ENCODE peak calls at places on chromosome 13, in four cellular contexts. N is heart left ventricle, V is breast epithelium, U is suprapubic skin. I is an unnamed sample.

GRCh38 chr13:25375727-25376358 is 4.1 kb downstream of the ATP8A2 start:
- DNase-seq in N (no peak), U (no peak), V (no peak), I (peak; percentile 27)

GRCh38 chr13:57045816-57046691 is 94.7 kb upstream of the PRR20A start:
- DNase-seq in U (no peak), N (no peak), V (no peak), I (no peak)

GRCh38 chr13:99766641-99767045 is 204.9 kb downstream of the ZIC5 start:
- DNase-seq in U (no peak), V (no peak), N (no peak), I (no peak)

GRCh38 chr13:65744761-65745160 is 1485.4 kb downstream of the PCDH9 start:
- DNase-seq in U (no peak), N (no peak), V (no peak), I (no peak)

GRCh38 chr13:35512271-35512920 is 35.9 kb upstream of the MAB21L1 start:
- DNase-seq in V (no peak), N (peak; percentile 24), U (no peak), I (peak; percentile 44)

GRCh38 chr13:78194904-78195639 is 276.4 kb upstream of the EDNRB start:
- DNase-seq in U (no peak), V (no peak), N (no peak), I (no peak)

GRCh38 chr13:99028890-99029289 is 51.0 kb upstream of the DOCK9 start:
- DNase-seq in N (no peak), U (no peak), V (no peak), I (no peak)

GRCh38 chr13:100131863-100132574 is 43.1 kb downstream of the PCCA start:
- DNase-seq in U (no peak), V (no peak), N (no peak), I (no peak)

GRCh38 chr13:50700664-50701266 is 142.7 kb downstream of the DLEU7 start:
- DNase-seq in U (no peak), V (no peak), N (no peak), I (no peak)

GRCh38 chr13:45416521-45417125 is 1.6 kb downstream of the SLC25A30 start:
- DNase-seq in V (no peak), N (no peak), U (no peak), I (no peak)

GRCh38 chr13:73074101-73074500 is 15.3 kb downstream of the KLF5 start:
- DNase-seq in N (no peak), U (no peak), V (no peak), I (no peak)

GRCh38 chr13:30847697-30848307 is 58.3 kb upstream of the MEDAG start:
- DNase-seq in N (no peak), U (no peak), V (no peak), I (peak; percentile 38)

GRCh38 chr13:101919541-101920306 is 467.2 kb downstream of the ITGBL1 start:
- DNase-seq in V (no peak), N (peak; percentile 37), U (no peak), I (no peak)

GRCh38 chr13:47148543-47148942 is 251.7 kb upstream of the HTR2A start:
- DNase-seq in N (no peak), U (no peak), V (no peak), I (no peak)

GRCh38 chr13:66534561-66534960 is 695.6 kb downstream of the PCDH9 start:
- DNase-seq in U (no peak), V (no peak), N (no peak), I (no peak)

GRCh38 chr13:77952737-77953136 is 34.1 kb upstream of the EDNRB start:
- DNase-seq in U (no peak), N (no peak), V (no peak), I (no peak)

GRCh38 chr13:110456550-110456949 is 105.0 kb downstream of the RAB20 start:
- DNase-seq in N (no peak), U (no peak), V (no peak), I (no peak)

GRCh38 chr13:101490400-101491015 is 38.0 kb downstream of the ITGBL1 start:
- DNase-seq in V (no peak), U (no peak), N (no peak), I (no peak)

GRCh38 chr13:101523732-101524131 is 71.3 kb downstream of the ITGBL1 start:
- DNase-seq in N (peak; percentile 22), V (no peak), U (no peak), I (no peak)

GRCh38 chr13:80339578-80339840 is 1.4 kb downstream of the SPRY2 start:
- DNase-seq in V (no peak), N (no peak), U (no peak), I (no peak)

DNA sequence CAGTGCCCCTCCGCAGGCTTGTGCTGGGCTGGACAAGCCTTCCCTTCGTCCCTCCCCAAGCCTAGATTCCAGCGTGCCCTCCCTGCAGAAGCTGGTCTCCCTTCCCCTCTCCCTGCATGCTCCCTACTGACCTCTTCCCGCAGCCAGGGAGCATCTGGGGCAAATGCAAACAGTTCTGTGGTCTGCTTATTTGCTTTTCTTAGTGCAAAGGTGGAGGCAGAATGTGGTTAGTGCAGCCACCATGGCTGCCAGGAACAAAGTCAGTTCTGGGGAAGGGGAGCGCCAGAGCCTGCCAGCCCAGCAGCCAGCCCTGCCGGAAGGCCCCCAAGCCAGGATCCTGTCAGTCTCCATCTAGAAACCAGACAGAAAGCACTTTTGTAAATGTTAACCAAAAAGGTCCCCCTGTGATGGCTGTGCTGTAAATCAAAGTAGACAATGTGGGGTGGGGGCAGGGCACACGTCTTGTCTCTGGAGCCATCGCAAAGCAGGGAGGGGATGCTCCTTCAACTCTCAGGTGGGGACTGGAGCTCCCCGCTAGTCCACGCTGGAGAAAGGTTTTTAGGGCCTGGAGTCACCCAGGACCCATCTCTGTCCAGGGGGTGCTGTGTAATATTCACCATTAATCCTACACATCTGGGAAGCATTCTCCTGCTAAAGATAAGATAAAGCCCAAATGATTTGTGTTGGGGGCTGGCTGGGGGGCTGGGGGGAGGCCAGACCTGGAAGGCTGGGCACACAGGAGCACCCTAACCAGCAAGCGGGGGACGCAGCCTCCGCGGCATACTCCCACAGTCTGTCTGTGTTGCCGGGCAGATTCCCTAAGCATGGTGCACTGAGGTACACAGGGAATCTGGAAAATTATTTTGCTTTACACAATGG is 30.9 kb downstream of the SERP2 start:
- DNase-seq in N (no peak), U (no peak), V (peak; percentile 33), I (no peak)
- TF ChIP-seq POLR2A in N (no peak), U (no peak), V (no peak), I (no peak)

DNA sequence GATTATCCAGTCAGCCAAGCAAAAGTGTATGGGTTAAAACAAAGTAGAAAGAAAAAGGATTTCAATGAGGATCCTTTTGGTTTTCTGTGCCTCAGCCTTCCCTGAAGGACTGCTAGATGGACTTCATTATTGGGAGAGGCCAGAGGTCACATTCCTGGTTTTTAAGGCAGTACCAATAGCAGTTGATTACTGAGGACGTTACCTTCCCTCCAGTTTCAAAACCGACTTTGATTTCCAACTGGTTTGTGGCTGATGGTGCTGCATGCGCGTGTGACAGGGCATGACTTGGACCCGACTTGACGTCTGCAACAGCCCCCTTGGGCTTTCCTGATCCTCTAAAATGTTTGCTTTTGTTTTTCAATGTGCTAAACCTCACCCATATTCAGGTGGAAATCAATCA is 314.3 kb upstream of the ARGLU1 start:
- DNase-seq in U (no peak), N (no peak), V (no peak), I (no peak)
- H3K27ac ChIP-seq in U (no peak overlapping the region), N (peak overlapping the region; percentile 30), V (no peak overlapping the region), I (no peak overlapping the region)

GRCh38 chr13:113776231-113777125 is 17.5 kb downstream of the TMEM255B start:
- DNase-seq in U (no peak), V (no peak), N (no peak), I (no peak)
- H3K4me1 ChIP-seq in U (no peaks in the 10 kb centered on the region), V (no peaks in the 10 kb centered on the region), N (no peaks in the 10 kb centered on the region), I (no peaks in the 10 kb centered on the region)

DNA sequence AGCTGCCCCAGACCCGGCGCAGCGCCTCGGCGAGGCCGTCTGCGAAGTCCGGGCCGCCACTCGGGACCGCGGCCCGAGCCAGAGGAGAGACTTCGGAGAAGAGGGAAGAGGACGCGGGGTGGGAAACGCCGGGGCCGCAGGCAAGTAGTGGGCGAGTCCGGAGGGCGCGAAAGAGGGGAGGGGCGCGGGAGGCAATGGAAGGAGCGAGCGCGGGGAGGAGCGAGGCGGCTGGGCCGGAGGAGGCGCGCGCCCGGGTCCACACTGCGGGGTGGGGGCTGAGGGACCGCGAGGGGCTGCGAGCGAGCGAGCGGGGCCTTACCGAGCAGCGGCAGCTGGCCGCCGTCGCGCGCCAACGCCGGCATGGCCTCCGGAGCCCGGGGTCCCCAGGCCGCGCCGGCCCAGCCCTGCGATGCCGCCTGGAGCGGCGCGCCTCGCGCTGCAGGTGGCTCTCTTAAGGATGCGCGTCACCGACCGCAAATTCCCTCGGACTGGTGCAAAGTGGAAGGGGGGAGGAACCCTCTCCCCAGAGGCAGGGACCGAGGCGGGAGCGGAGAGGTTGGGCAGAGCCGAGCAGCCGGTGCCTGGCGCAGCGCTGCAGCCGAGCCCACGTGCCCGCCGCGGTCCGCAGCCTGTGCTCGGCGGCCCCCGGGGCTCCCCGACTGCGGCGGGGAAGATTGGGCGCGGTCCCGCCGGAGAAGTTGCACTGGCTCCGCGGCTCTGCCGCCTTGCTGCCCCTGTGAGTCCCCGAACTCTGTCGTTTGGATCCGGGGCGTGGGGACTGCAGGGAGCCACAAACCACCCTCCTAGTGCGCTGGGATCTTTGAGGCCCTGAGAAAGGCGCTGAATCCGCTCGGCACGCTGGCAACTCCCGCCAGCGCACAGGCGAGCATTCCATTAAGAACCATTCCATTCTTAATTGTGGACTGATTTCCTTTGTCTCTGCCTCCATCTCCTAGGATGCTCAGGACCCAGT is at the start of gene FLT3:
- DNase-seq in V (no peak), N (peak; percentile 30), U (no peak), I (peak; percentile 62)
- TF ChIP-seq POLR2A in V (no peak), N (no peak), U (no peak), I (peak; percentile 65)

GRCh38 chr13:40503026-40503425 is 163.4 kb downstream of the FOXO1 start:
- DNase-seq in U (no peak), N (no peak), V (no peak), I (no peak)
- H3K27ac ChIP-seq in U (no peak overlapping the region), N (no peak overlapping the region), V (no peak overlapping the region), I (no peak overlapping the region)

GRCh38 chr13:113489171-113489548 is 1.4 kb downstream of the DCUN1D2 start:
- DNase-seq in V (no peak), U (no peak), N (no peak), I (no peak)

GRCh38 chr13:113490496-113491417 is at the start of gene DCUN1D2:
- DNase-seq in V (peak; percentile 88), N (peak; percentile 97), U (peak; percentile 95), I (peak; percentile 95)

GRCh38 chr13:113491418-113491883 is 940 bp upstream of the DCUN1D2 start:
- DNase-seq in U (no peak), V (no peak), N (peak; percentile 58), I (peak; percentile 40)

GRCh38 chr13:113488283-113488682 is 2.2 kb downstream of the DCUN1D2 start:
- DNase-seq in U (no peak), V (no peak), N (no peak), I (no peak)

DNA sequence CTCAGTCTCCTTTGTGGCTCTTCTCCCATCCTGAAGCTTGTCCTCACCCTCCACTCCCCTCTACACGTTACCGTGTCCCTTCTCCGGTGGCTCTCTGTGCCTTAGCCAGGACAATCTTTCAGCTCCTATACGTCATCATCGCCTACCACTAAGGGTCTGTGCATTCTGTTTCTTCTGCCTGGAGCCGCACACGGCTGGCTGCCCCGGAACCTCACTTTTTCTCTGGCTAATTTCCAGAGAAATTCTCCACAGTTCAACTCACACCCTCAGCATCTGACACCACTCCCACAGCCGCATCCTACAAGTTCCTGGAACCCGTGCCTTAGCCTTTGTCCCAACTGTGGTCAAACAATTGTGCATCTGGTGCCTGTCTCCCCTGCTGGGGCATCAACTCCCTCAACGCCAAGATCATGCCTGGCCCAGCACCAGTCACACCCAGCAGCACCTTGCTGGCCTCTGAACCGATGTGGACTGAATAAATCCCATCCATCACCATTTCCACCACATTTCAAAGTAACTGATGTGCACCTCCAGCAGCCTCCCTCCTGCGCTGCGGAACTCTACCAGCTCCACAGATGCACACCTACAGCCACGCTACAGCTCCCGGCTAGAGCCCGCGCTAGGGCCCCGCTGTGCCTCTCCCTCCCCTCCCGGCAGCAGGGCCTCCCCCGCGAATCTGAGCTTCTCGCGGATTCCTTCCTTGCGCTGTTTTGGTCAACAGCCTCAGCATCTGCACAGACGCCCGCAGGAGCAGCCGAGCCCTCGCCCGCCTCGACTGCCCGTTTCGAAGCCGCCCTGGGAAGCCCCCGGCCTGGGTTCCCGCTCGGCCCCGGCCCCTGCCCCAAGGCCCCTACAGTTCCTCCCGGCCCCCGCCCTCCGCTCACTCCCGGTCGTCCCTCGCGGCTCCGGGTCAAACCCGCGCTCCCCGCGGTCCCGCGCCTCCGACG is 689 bp downstream of the DCUN1D2 start:
- DNase-seq in U (no peak), V (no peak), N (no peak), I (no peak)
- H3K4me1 ChIP-seq in U (peaks cover 60% of the 10 kb centered on the region), V (peaks cover 12% of the 10 kb centered on the region), N (peaks cover 81% of the 10 kb centered on the region), I (peaks cover 51% of the 10 kb centered on the region)

I was measured in body of pancreas.